ENCODE peak calls at places on chromosomes 7 and 10, in six cellular contexts. X, Q, A, F, K and J are unnamed samples.

GRCh38 chr7:81446212-81446611 is 323.6 kb downstream of the HGF start:
- DNase-seq in F (no peak), A (no peak), K (no peak), X (no peak), Q (no peak), J (no peak)

GRCh38 chr10:43939389-43939938 is 290.8 kb upstream of the ZNF32 start:
- DNase-seq in X (no peak), A (no peak), Q (no peak), F (no peak), K (no peak), J (no peak)

GRCh38 chr10:6072215-6072941 is 10.2 kb upstream of the IL2RA start:
- DNase-seq in K (no peak), Q (no peak), A (no peak), F (no peak), X (no peak), J (no peak)

GRCh38 chr10:6005856-6006390 is 28.6 kb upstream of the IL15RA start:
- DNase-seq in Q (no peak), K (no peak), X (no peak), A (no peak), F (no peak), J (no peak)

GRCh38 chr7:34844401-34844800 is 186.4 kb downstream of the NPSR1 start:
- DNase-seq in F (no peak), K (no peak), Q (no peak), A (no peak), X (no peak), J (no peak)

GRCh38 chr10:44911081-44911540 is at the start of gene TMEM72:
- DNase-seq in F (peak), A (peak), Q (peak), X (no peak), K (peak), J (no peak)

GRCh38 chr10:43203491-43204393 is 63.1 kb downstream of the RASGEF1A start:
- DNase-seq in A (no peak), X (no peak), Q (peak), F (peak), K (peak), J (no peak)

GRCh38 chr10:59177031-59177861 is 803 bp downstream of the PHYHIPL start:
- DNase-seq in A (peak), X (no peak), F (peak), Q (no peak), K (no peak), J (no peak)

GRCh38 chr10:104766341-104766740 is 125.3 kb downstream of the SORCS3 start:
- DNase-seq in A (no peak), Q (no peak), F (no peak), X (no peak), K (no peak), J (no peak)

GRCh38 chr7:118844748-118845147 is 620.2 kb downstream of the ANKRD7 start:
- DNase-seq in A (peak), Q (no peak), X (no peak), K (no peak), F (no peak), J (peak)

GRCh38 chr10:110802551-110803238 is 69.0 kb upstream of the PDCD4 start:
- DNase-seq in X (peak), F (no peak), Q (no peak), K (no peak), A (peak), J (peak)

GRCh38 chr10:6350609-6351008 is 147.9 kb downstream of the PFKFB3 start:
- DNase-seq in Q (no peak), F (no peak), K (no peak), A (no peak), X (no peak), J (no peak)

GRCh38 chr7:108045669-108046068 is 42.7 kb upstream of the LAMB1 start:
- DNase-seq in F (no peak), A (peak), X (no peak), Q (no peak), K (no peak), J (no peak)

GRCh38 chr7:45921699-45922519 is 837 bp upstream of the IGFBP3 start:
- DNase-seq in K (peak), Q (peak), A (peak), F (peak), X (no peak), J (no peak)

GRCh38 chr10:6445671-6446278 is 134.3 kb downstream of the PRKCQ start:
- DNase-seq in K (no peak), Q (peak), X (no peak), A (peak), F (peak), J (peak)

GRCh38 chr7:151423226-151423625 is 13.4 kb upstream of the WDR86 start:
- DNase-seq in X (no peak), A (no peak), Q (no peak), K (no peak), F (no peak), J (no peak)

GRCh38 chr10:6912424-6912823 is 332.3 kb upstream of the PRKCQ start:
- DNase-seq in X (no peak), F (no peak), Q (no peak), A (no peak), K (no peak), J (no peak)

GRCh38 chr7:100516135-100516812 is 22.7 kb upstream of the AGFG2 start:
- DNase-seq in K (no peak), Q (peak), X (peak), A (peak), F (peak), J (no peak)

GRCh38 chr7:5629941-5630340 is 151.5 kb downstream of the RNF216 start:
- DNase-seq in A (no peak), X (no peak), Q (no peak), K (peak), F (peak), J (no peak)

GRCh38 chr7:139648941-139649425 is 125.5 kb downstream of the CLEC2L start:
- DNase-seq in F (no peak), X (peak), Q (no peak), K (no peak), A (no peak), J (peak)

GRCh38 chr10:58477122-58477521 is 35.5 kb upstream of the BICC1 start:
- DNase-seq in F (no peak), A (no peak), Q (no peak), X (no peak), K (no peak), J (no peak)

GRCh38 chr7:1537631-1538412 is 7.3 kb downstream of the MAFK start:
- DNase-seq in K (peak), F (peak), Q (peak), A (no peak), X (no peak), J (peak)

GRCh38 chr7:94396606-94397005 is 1.9 kb downstream of the COL1A2 start:
- DNase-seq in F (no peak), A (no peak), X (no peak), K (no peak), Q (no peak), J (no peak)

GRCh38 chr10:119542357-119542989 is at the start of gene RGS10:
- DNase-seq in F (peak), K (peak), X (no peak), A (no peak), Q (peak), J (peak)

GRCh38 chr10:95289003-95289920 is 1.5 kb downstream of the PDLIM1 start:
- DNase-seq in F (no peak), K (no peak), A (no peak), X (no peak), Q (peak), J (no peak)

DNA sequence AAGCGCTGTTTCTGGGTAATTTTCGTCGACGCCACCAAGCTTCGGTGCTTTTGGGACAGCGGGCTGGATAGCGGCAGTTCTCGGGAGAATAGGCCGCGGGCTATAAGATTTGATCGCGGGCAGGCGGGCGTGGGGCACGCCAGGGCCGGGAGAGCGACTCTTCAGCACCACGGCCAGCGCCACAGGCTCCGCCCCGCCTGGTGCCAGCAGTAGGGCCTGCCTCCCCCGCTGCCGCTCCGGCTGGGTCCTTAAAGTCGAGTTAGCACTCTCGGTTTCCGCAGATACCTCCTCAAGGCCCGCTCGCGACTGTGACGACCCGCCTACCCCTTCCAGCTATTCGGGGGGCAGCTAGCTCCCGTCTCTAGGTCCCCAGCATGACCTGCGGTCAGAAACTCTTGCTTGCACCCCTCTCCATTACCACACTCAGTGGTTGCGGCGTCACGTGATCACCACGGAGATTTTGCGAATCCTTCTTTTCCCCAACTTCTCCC is 9.4 kb downstream of the NXPH1 start:
- DNase-seq in Q (peak), A (no peak), K (peak), X (no peak), F (no peak), J (no peak)
- TF ChIP-seq GABPA in Q (no peak), A (no peak), K (no peak), X (no peak), F (no peak), J (no peak)

GRCh38 chr10:121926157-121926556 is 1.7 kb downstream of the ATE1 start:
- DNase-seq in A (no peak), K (no peak), X (no peak), Q (no peak), F (no peak), J (no peak)
- H3K4me3 ChIP-seq in A (peak), K (peak), X (peak), Q (no peak), F (peak), J (no peak)

GRCh38 chr7:142569851-142570250 is 179.4 kb upstream of the PRSS1 start:
- DNase-seq in X (no peak), A (no peak), F (no peak), K (no peak), Q (no peak), J (no peak)

GRCh38 chr7:142568430-142569097 is 180.7 kb upstream of the PRSS1 start:
- DNase-seq in F (no peak), A (no peak), K (no peak), Q (no peak), X (no peak), J (no peak)

GRCh38 chr7:142567201-142567600 is 182.1 kb upstream of the PRSS1 start:
- DNase-seq in Q (no peak), A (no peak), F (no peak), X (no peak), K (no peak), J (no peak)

GRCh38 chr7:142566291-142566690 is 183.0 kb upstream of the PRSS1 start:
- DNase-seq in F (no peak), X (no peak), A (no peak), K (no peak), Q (no peak), J (no peak)

GRCh38 chr7:142567676-142568075 is 181.6 kb upstream of the PRSS1 start:
- DNase-seq in F (no peak), Q (no peak), X (no peak), K (no peak), A (no peak), J (no peak)
- TF ChIP-seq CTCF in F (no peak), Q (peak), X (no peak), K (peak), A (no peak), J (no peak)

DNA sequence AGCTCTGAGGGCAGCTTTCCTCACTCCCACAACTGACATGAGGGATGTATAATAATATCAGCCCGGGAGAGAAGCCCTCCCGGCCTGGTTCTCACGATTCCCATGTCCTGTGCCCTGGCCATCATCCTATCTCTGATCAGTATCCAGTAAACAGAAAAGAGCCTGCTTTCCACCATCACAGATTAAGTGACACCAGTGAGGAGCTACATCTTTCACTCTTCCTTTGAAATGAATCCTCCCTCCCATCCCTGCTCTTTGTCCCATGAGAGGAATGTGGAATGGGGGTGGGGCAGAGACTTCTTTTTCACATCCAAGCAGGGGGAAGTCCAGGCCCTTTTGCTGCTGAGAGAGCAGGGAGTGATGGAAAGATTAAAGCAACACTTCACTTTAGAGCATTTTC is 84.8 kb upstream of the LYZL1 start:
- DNase-seq in K (no peak), F (peak), Q (no peak), A (peak), X (no peak), J (no peak)
- TF ChIP-seq GABPA in K (no peak), F (no peak), Q (no peak), A (no peak), X (no peak), J (no peak)

DNA sequence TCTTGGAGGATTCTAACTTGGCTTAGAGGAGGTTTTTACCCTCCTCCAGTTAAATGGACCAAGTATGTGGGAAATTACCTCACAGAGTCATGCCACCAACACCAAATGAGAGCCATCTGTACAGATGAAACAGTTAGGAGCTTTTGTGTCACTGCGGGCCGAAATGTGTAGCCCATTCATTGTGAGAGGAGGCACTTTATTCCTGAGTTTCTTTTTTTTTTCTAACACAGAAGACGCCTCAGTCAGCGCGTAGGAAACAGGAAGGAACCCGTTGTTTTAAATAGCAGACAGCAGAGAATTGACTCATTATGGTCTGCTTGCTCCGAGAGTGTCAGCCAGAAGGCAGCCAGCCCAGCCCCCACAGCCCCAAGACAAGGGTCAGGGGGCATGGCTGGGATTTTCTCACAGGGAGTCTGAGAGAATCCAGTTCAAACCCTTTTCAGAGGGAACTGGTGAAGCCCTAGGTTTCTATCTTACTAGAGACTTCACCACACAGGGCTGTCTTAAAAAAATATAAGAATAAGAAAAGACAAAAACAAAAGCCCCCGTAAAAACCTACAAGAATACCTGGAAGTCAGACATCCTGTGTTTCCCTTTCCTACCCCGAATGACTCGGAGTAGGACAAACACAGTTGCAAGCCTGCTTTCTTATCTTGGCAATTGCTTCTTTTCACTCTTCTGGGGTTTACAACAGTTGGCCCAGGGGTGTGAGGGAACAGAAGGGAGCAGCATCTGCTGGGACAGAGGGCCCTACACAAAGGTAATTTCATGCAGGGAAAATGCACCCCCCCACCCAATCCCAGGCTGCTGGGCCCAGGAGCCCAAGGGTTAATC is 220.8 kb downstream of the ARHGAP12 start:
- DNase-seq in Q (no peak), F (no peak), K (no peak), X (peak), A (no peak), J (peak)
- H3K4me3 ChIP-seq in Q (no peak), F (no peak), K (no peak), X (peak), A (no peak), J (peak)

GRCh38 chr10:90583416-90583815 is 274.4 kb downstream of the HTR7 start:
- DNase-seq in Q (no peak), K (no peak), X (no peak), A (no peak), F (no peak), J (no peak)

GRCh38 chr10:90577569-90577968 is 280.3 kb downstream of the HTR7 start:
- DNase-seq in A (no peak), K (no peak), F (no peak), Q (no peak), X (no peak), J (no peak)

DNA sequence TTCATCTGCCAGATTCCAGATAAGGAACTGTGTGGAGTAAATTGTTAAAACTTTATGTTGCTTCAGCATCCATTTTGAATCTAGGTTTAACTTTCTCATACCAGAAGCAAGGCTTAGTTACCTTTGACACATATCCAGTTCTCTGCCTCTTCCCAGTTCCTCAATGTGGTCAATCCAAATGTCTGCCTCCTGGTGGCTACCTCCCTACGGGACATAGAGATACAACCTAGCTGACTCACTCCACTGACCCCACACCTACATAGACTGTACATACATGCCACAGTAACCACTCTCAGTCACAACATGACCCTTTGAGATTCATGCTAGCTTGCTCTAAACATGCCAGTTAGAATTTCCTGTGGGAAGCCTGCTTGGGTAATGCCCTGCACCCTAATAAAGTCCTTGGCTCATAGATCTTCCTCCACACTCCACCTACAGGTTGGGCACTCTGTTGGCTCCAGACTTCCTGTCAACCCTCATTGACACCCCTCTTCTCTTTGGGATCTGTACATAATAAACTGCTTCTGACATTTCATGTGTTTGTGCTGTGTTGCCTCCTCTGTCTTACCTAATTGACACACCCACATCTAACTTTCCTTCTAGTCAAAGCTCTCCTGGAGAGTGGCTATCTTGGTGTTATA is 278.1 kb downstream of the HTR7 start:
- DNase-seq in X (no peak), K (no peak), F (no peak), Q (no peak), A (peak), J (no peak)
- TF ChIP-seq CTCF in X (no peak), K (peak), F (no peak), Q (no peak), A (peak), J (no peak)